ENCODE peak calls at places on chromosomes 13 and 19, in six cellular contexts. One of them, this sample, is unnamed.

GRCh38 chr19:19026299-19026971 is 6.9 kb downstream of the SUGP2 start:
- DNase-seq in GM04503: no peak
- DNase-seq in cardiac muscle cell: no peak
- DNase-seq in uterus: no peak
- DNase-seq in stimulated activated CD8-positive, alpha-beta memory T cell treated with anti-CD3 and anti-CD28 coated beads, Interleukin-7, amount 100 ng/mL, for 1 hour: no peak
- DNase-seq in T-helper 1 cell: no peak
- DNase-seq in this sample: no peak

GRCh38 chr19:33245948-33246728 is 20.5 kb upstream of the SLC7A10 start:
- DNase-seq in GM04503: no peak
- DNase-seq in cardiac muscle cell: peak; percentile 49
- DNase-seq in uterus: no peak
- DNase-seq in stimulated activated CD8-positive, alpha-beta memory T cell treated with anti-CD3 and anti-CD28 coated beads, Interleukin-7, amount 100 ng/mL, for 1 hour: no peak
- DNase-seq in T-helper 1 cell: no peak
- DNase-seq in this sample: no peak

GRCh38 chr19:47122359-47123335 is 8.0 kb upstream of the SAE1 start:
- DNase-seq in GM04503: peak; percentile 68
- DNase-seq in cardiac muscle cell: peak; percentile 73
- DNase-seq in uterus: no peak
- DNase-seq in stimulated activated CD8-positive, alpha-beta memory T cell treated with anti-CD3 and anti-CD28 coated beads, Interleukin-7, amount 100 ng/mL, for 1 hour: no peak
- DNase-seq in T-helper 1 cell: no peak
- DNase-seq in this sample: peak; percentile 48

GRCh38 chr19:41323023-41323422 is 13.1 kb downstream of the CCDC97 start:
- DNase-seq in GM04503: no peak
- DNase-seq in cardiac muscle cell: peak; percentile 81
- DNase-seq in uterus: peak; percentile 62
- DNase-seq in stimulated activated CD8-positive, alpha-beta memory T cell treated with anti-CD3 and anti-CD28 coated beads, Interleukin-7, amount 100 ng/mL, for 1 hour: no peak
- DNase-seq in T-helper 1 cell: no peak
- DNase-seq in this sample: no peak

GRCh38 chr13:40191186-40191980 is 475.1 kb downstream of the FOXO1 start:
- DNase-seq in GM04503: no peak
- DNase-seq in cardiac muscle cell: peak; percentile 67
- DNase-seq in uterus: no peak
- DNase-seq in stimulated activated CD8-positive, alpha-beta memory T cell treated with anti-CD3 and anti-CD28 coated beads, Interleukin-7, amount 100 ng/mL, for 1 hour: no peak
- DNase-seq in T-helper 1 cell: no peak
- DNase-seq in this sample: no peak

GRCh38 chr19:42199440-42200115 is 17.9 kb downstream of the DEDD2 start:
- DNase-seq in GM04503: no peak
- DNase-seq in cardiac muscle cell: no peak
- DNase-seq in uterus: no peak
- DNase-seq in stimulated activated CD8-positive, alpha-beta memory T cell treated with anti-CD3 and anti-CD28 coated beads, Interleukin-7, amount 100 ng/mL, for 1 hour: no peak
- DNase-seq in T-helper 1 cell: peak; percentile 93
- DNase-seq in this sample: no peak

GRCh38 chr19:47310819-47311218 is 1.2 kb downstream of the C5AR1 start:
- DNase-seq in GM04503: no peak
- DNase-seq in cardiac muscle cell: peak; percentile 52
- DNase-seq in uterus: no peak
- DNase-seq in stimulated activated CD8-positive, alpha-beta memory T cell treated with anti-CD3 and anti-CD28 coated beads, Interleukin-7, amount 100 ng/mL, for 1 hour: no peak
- DNase-seq in T-helper 1 cell: no peak
- DNase-seq in this sample: no peak

GRCh38 chr13:40535345-40535836 is 131.1 kb downstream of the FOXO1 start:
- DNase-seq in GM04503: no peak
- DNase-seq in cardiac muscle cell: no peak
- DNase-seq in uterus: no peak
- DNase-seq in stimulated activated CD8-positive, alpha-beta memory T cell treated with anti-CD3 and anti-CD28 coated beads, Interleukin-7, amount 100 ng/mL, for 1 hour: no peak
- DNase-seq in T-helper 1 cell: no peak
- DNase-seq in this sample: no peak

GRCh38 chr13:73738626-73739025 is 395.6 kb downstream of the KLF12 start:
- DNase-seq in GM04503: no peak
- DNase-seq in cardiac muscle cell: no peak
- DNase-seq in uterus: no peak
- DNase-seq in stimulated activated CD8-positive, alpha-beta memory T cell treated with anti-CD3 and anti-CD28 coated beads, Interleukin-7, amount 100 ng/mL, for 1 hour: no peak
- DNase-seq in T-helper 1 cell: no peak
- DNase-seq in this sample: no peak

GRCh38 chr19:47228937-47229673 is 1.9 kb downstream of the BBC3 start:
- DNase-seq in GM04503: no peak
- DNase-seq in cardiac muscle cell: no peak
- DNase-seq in uterus: peak; percentile 40
- DNase-seq in stimulated activated CD8-positive, alpha-beta memory T cell treated with anti-CD3 and anti-CD28 coated beads, Interleukin-7, amount 100 ng/mL, for 1 hour: no peak
- DNase-seq in T-helper 1 cell: peak; percentile 41
- DNase-seq in this sample: no peak

GRCh38 chr13:110618167-110618566 is 2.8 kb downstream of the NAXD start:
- DNase-seq in GM04503: no peak
- DNase-seq in cardiac muscle cell: no peak
- DNase-seq in uterus: no peak
- DNase-seq in stimulated activated CD8-positive, alpha-beta memory T cell treated with anti-CD3 and anti-CD28 coated beads, Interleukin-7, amount 100 ng/mL, for 1 hour: no peak
- DNase-seq in T-helper 1 cell: no peak
- DNase-seq in this sample: no peak

GRCh38 chr13:104314926-104315535 is 1248.8 kb upstream of the SLC10A2 start:
- DNase-seq in GM04503: no peak
- DNase-seq in cardiac muscle cell: no peak
- DNase-seq in uterus: no peak
- DNase-seq in stimulated activated CD8-positive, alpha-beta memory T cell treated with anti-CD3 and anti-CD28 coated beads, Interleukin-7, amount 100 ng/mL, for 1 hour: no peak
- DNase-seq in T-helper 1 cell: no peak
- DNase-seq in this sample: no peak

GRCh38 chr19:57351867-57352266 is 796 bp downstream of the ZNF304 start:
- DNase-seq in GM04503: no peak
- DNase-seq in cardiac muscle cell: peak; percentile 5
- DNase-seq in uterus: no peak
- DNase-seq in stimulated activated CD8-positive, alpha-beta memory T cell treated with anti-CD3 and anti-CD28 coated beads, Interleukin-7, amount 100 ng/mL, for 1 hour: no peak
- DNase-seq in T-helper 1 cell: no peak
- DNase-seq in this sample: no peak

GRCh38 chr13:107873908-107874307 is 341.4 kb downstream of the LIG4 start:
- DNase-seq in GM04503: no peak
- DNase-seq in cardiac muscle cell: peak; percentile 10
- DNase-seq in uterus: no peak
- DNase-seq in stimulated activated CD8-positive, alpha-beta memory T cell treated with anti-CD3 and anti-CD28 coated beads, Interleukin-7, amount 100 ng/mL, for 1 hour: no peak
- DNase-seq in T-helper 1 cell: no peak
- DNase-seq in this sample: no peak

GRCh38 chr19:44576843-44577565 is 36.4 kb upstream of the IGSF23 start:
- DNase-seq in GM04503: no peak
- DNase-seq in cardiac muscle cell: no peak
- DNase-seq in uterus: no peak
- DNase-seq in stimulated activated CD8-positive, alpha-beta memory T cell treated with anti-CD3 and anti-CD28 coated beads, Interleukin-7, amount 100 ng/mL, for 1 hour: no peak
- DNase-seq in T-helper 1 cell: peak; percentile 7
- DNase-seq in this sample: no peak

GRCh38 chr13:100513987-100514670 is 74.5 kb downstream of the GGACT start:
- DNase-seq in GM04503: no peak
- DNase-seq in cardiac muscle cell: peak; percentile 42
- DNase-seq in uterus: no peak
- DNase-seq in stimulated activated CD8-positive, alpha-beta memory T cell treated with anti-CD3 and anti-CD28 coated beads, Interleukin-7, amount 100 ng/mL, for 1 hour: no peak
- DNase-seq in T-helper 1 cell: no peak
- DNase-seq in this sample: peak; percentile 30

GRCh38 chr13:21478881-21479808 is 20.0 kb upstream of the ZDHHC20 start:
- DNase-seq in GM04503: peak; percentile 39
- DNase-seq in cardiac muscle cell: peak; percentile 86
- DNase-seq in uterus: peak; percentile 50
- DNase-seq in stimulated activated CD8-positive, alpha-beta memory T cell treated with anti-CD3 and anti-CD28 coated beads, Interleukin-7, amount 100 ng/mL, for 1 hour: no peak
- DNase-seq in T-helper 1 cell: peak; percentile 71
- DNase-seq in this sample: peak; percentile 50

GRCh38 chr13:21399741-21400140 is 59.4 kb downstream of the ZDHHC20 start:
- DNase-seq in GM04503: no peak
- DNase-seq in cardiac muscle cell: peak; percentile 22
- DNase-seq in uterus: no peak
- DNase-seq in stimulated activated CD8-positive, alpha-beta memory T cell treated with anti-CD3 and anti-CD28 coated beads, Interleukin-7, amount 100 ng/mL, for 1 hour: no peak
- DNase-seq in T-helper 1 cell: peak; percentile 37
- DNase-seq in this sample: no peak

GRCh38 chr13:111370570-111371150 is 50.2 kb downstream of the TEX29 start:
- DNase-seq in GM04503: no peak
- DNase-seq in cardiac muscle cell: no peak
- DNase-seq in uterus: no peak
- DNase-seq in stimulated activated CD8-positive, alpha-beta memory T cell treated with anti-CD3 and anti-CD28 coated beads, Interleukin-7, amount 100 ng/mL, for 1 hour: no peak
- DNase-seq in T-helper 1 cell: no peak
- DNase-seq in this sample: no peak

GRCh38 chr13:99894105-99894504 is 77.5 kb downstream of the ZIC5 start:
- DNase-seq in GM04503: no peak
- DNase-seq in cardiac muscle cell: no peak
- DNase-seq in uterus: no peak
- DNase-seq in stimulated activated CD8-positive, alpha-beta memory T cell treated with anti-CD3 and anti-CD28 coated beads, Interleukin-7, amount 100 ng/mL, for 1 hour: no peak
- DNase-seq in T-helper 1 cell: no peak
- DNase-seq in this sample: no peak

GRCh38 chr13:41562083-41562482 is 104.7 kb downstream of the RGCC start:
- DNase-seq in GM04503: no peak
- DNase-seq in cardiac muscle cell: peak; percentile 90
- DNase-seq in uterus: peak; percentile 71
- DNase-seq in stimulated activated CD8-positive, alpha-beta memory T cell treated with anti-CD3 and anti-CD28 coated beads, Interleukin-7, amount 100 ng/mL, for 1 hour: no peak
- DNase-seq in T-helper 1 cell: no peak
- DNase-seq in this sample: no peak

GRCh38 chr13:96816874-96817273 is 177.4 kb downstream of the OXGR1 start:
- DNase-seq in GM04503: no peak
- DNase-seq in cardiac muscle cell: no peak
- DNase-seq in uterus: no peak
- DNase-seq in stimulated activated CD8-positive, alpha-beta memory T cell treated with anti-CD3 and anti-CD28 coated beads, Interleukin-7, amount 100 ng/mL, for 1 hour: no peak
- DNase-seq in T-helper 1 cell: no peak
- DNase-seq in this sample: no peak

GRCh38 chr19:16153582-16154336 is 10.3 kb downstream of the HSH2D start:
- DNase-seq in GM04503: no peak
- DNase-seq in cardiac muscle cell: no peak
- DNase-seq in uterus: no peak
- DNase-seq in stimulated activated CD8-positive, alpha-beta memory T cell treated with anti-CD3 and anti-CD28 coated beads, Interleukin-7, amount 100 ng/mL, for 1 hour: no peak
- DNase-seq in T-helper 1 cell: no peak
- DNase-seq in this sample: no peak

GRCh38 chr13:55553736-55554135 is 1587.0 kb upstream of the PRR20A start:
- DNase-seq in GM04503: no peak
- DNase-seq in cardiac muscle cell: no peak
- DNase-seq in uterus: no peak
- DNase-seq in stimulated activated CD8-positive, alpha-beta memory T cell treated with anti-CD3 and anti-CD28 coated beads, Interleukin-7, amount 100 ng/mL, for 1 hour: no peak
- DNase-seq in T-helper 1 cell: no peak
- DNase-seq in this sample: no peak